ENCODE peak calls at places on chromosomes 13 and 19, in eight cellular contexts. S is nucleus accumbens; V is breast epithelium; U is stimulated activated CD4-positive, alpha-beta T cell treated with anti-CD3 and anti-CD28 coated beads, Interleukin-15, amount 100 ng/mL, for 1 hour; L is naive thymus-derived CD4-positive, alpha-beta T cell; O is CD4-positive, CD25-positive, alpha-beta regulatory T cell; F is GM13977; B is NCI-H1092. A is an unnamed sample.

GRCh38 chr19:10096615-10096963 is 5.9 kb downstream of the ANGPTL6 start:
- DNase-seq in S (no peak), V (no peak), U (no peak), L (no peak), O (no peak), F (no peak), B (peak), A (no peak)

GRCh38 chr19:29845576-29846176 is 33.9 kb downstream of the CCNE1 start:
- DNase-seq in S (peak), V (no peak), U (no peak), L (no peak), O (peak), F (peak), B (no peak), A (no peak)

GRCh38 chr13:48156466-48156865 is 61.6 kb upstream of the MED4 start:
- DNase-seq in S (no peak), V (no peak), U (peak), L (peak), O (peak), F (no peak), B (no peak), A (no peak)

GRCh38 chr13:75550159-75550567 is 572 bp downstream of the UCHL3 start:
- DNase-seq in S (no peak), V (peak), U (no peak), L (no peak), O (peak), F (peak), B (peak), A (no peak)

GRCh38 chr13:72561791-72562190 is 165.6 kb downstream of the MZT1 start:
- DNase-seq in S (no peak), V (no peak), U (no peak), L (no peak), O (no peak), F (no peak), B (no peak), A (no peak)

GRCh38 chr13:76790519-76791289 is 95.5 kb downstream of the KCTD12 start:
- DNase-seq in S (no peak), V (no peak), U (no peak), L (no peak), O (no peak), F (no peak), B (no peak), A (no peak)

GRCh38 chr19:40716031-40716654 is 543 bp downstream of the COQ8B start:
- DNase-seq in S (no peak), V (no peak), U (peak), L (no peak), O (peak), F (peak), B (no peak), A (peak)

GRCh38 chr13:98503175-98504028 is 73.5 kb downstream of the STK24 start:
- DNase-seq in S (no peak), V (no peak), U (no peak), L (no peak), O (no peak), F (no peak), B (no peak), A (no peak)

GRCh38 chr13:75196112-75196855 is 285.7 kb downstream of the TBC1D4 start:
- DNase-seq in S (no peak), V (no peak), U (no peak), L (no peak), O (no peak), F (no peak), B (no peak), A (no peak)